ENCODE peak calls at places on chromosome 18, in seven cellular contexts. B is neural progenitor cell; W is mammary epithelial cell; G is fibroblast of lung; M is upper lobe of right lung; Y is CD8-positive, alpha-beta T cell; O is psoas muscle. A is an unnamed sample.

GRCh38 chr18:7830468-7830867 is 263.4 kb downstream of the PTPRM start:
- DNase-seq in B (no peak), W (no peak), G (no peak), M (no peak), Y (no peak), O (no peak), A (no peak)

GRCh38 chr18:73684651-73685050 is 463.0 kb downstream of the FBXO15 start:
- DNase-seq in B (no peak), W (peak; percentile 54), G (no peak), M (no peak), Y (no peak), O (no peak), A (no peak)

GRCh38 chr18:80202264-80202998 is 44.9 kb downstream of the PARD6G start:
- DNase-seq in B (no peak), W (no peak), G (no peak), M (no peak), Y (no peak), O (no peak), A (no peak)

GRCh38 chr18:31278609-31279071 is 39.3 kb upstream of the DSG1 start:
- DNase-seq in B (no peak), W (no peak), G (no peak), M (no peak), Y (no peak), O (no peak), A (no peak)

GRCh38 chr18:55907352-55908045 is 319.5 kb upstream of the TCF4 start:
- DNase-seq in B (no peak), W (peak; percentile 22), G (peak; percentile 42), M (no peak), Y (no peak), O (no peak), A (no peak)

GRCh38 chr18:4004176-4004829 is 450.8 kb downstream of the DLGAP1 start:
- DNase-seq in B (no peak), W (peak; percentile 67), G (peak; percentile 52), M (no peak), Y (no peak), O (no peak), A (no peak)

GRCh38 chr18:26574958-26575864 is 26.9 kb upstream of the KCTD1 start:
- DNase-seq in B (peak; percentile 66), W (peak; percentile 79), G (peak; percentile 41), M (peak; percentile 80), Y (no peak), O (peak; percentile 36), A (peak; percentile 31)

GRCh38 chr18:46842583-46842982 is 74.7 kb downstream of the PIAS2 start:
- DNase-seq in B (no peak), W (no peak), G (no peak), M (no peak), Y (no peak), O (no peak), A (no peak)

GRCh38 chr18:47175283-47175894 is 775 bp downstream of the IER3IP1 start:
- DNase-seq in B (peak; percentile 38), W (no peak), G (peak; percentile 5), M (no peak), Y (no peak), O (no peak), A (peak; percentile 37)

GRCh38 chr18:5155907-5156287 is 41.2 kb downstream of the AKAIN1 start:
- DNase-seq in B (no peak), W (no peak), G (no peak), M (no peak), Y (no peak), O (no peak), A (no peak)
- H3K4me1 ChIP-seq in B (peaks cover 5% of the 10 kb centered on the region), W (no peaks in the 10 kb centered on the region), G (no peaks in the 10 kb centered on the region), M (no peaks in the 10 kb centered on the region), Y (peaks cover 37% of the 10 kb centered on the region), O (no peaks in the 10 kb centered on the region), A (no peaks in the 10 kb centered on the region)

DNA sequence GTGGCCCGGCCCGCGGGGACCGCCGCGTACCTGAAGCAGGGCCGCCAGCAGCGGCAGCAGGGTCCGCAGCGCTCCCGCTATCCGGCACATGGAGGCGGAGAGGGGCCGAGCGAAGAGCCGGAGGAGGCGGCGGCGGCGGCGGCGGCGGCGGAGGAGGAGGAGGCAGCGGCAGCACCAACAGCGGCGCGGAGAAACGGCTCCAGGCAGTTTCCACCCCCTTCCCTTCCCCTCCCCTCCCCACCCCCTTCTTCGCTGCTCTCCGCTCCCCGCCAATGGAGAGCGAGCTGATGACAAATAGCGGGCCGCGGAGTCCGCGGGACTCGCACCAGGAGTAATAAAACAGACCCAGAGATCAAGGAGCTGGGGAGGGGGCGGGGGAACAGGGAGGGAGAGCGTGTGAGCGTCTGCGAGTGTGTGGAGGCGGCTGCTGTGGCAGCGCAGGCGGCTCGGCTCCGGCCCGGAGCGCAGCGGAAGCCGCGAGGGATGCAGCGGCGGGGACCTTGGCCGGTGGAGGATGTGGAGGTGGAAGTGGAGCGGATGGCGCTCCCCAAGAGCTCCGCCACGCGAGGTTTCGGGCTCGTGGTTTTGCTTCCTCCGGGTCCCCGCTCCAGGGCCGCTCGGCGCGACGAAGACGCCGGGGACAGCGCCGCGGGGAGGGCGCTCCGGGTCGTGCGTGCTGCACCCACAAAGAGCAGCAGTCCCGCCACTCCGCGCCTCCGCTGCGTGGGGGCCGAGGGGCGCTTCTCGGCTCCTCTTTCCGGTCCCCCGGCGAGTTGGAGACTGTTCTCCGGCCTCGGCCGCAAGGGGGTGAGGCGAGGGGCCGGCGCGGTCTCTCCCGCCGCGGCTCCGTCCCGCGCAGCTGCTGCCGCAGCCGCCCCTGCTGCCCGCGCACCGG is at the start of gene CDH2:
- DNase-seq in B (peak; percentile 95), W (peak; percentile 59), G (peak; percentile 71), M (peak; percentile 66), Y (no peak), O (peak; percentile 37), A (no peak)
- H3K4me3 ChIP-seq in B (peak within 1 kb of the TSS; percentile 94), W (peak within 1 kb of the TSS; percentile 33), G (peak within 1 kb of the TSS; percentile 63), M (peak within 1 kb of the TSS; percentile 47), Y (no peak within 1 kb of the TSS), O (peak within 1 kb of the TSS; percentile 71), A (peak within 1 kb of the TSS; percentile 9)

GRCh38 chr18:75219684-75220083 is 9.1 kb downstream of the TSHZ1 start:
- DNase-seq in B (no peak), W (no peak), G (no peak), M (no peak), Y (no peak), O (no peak), A (no peak)
- H3K4me1 ChIP-seq in B (no peaks in the 10 kb centered on the region), W (no peaks in the 10 kb centered on the region), G (peaks cover 2% of the 10 kb centered on the region), M (peaks cover 45% of the 10 kb centered on the region), Y (peaks cover 48% of the 10 kb centered on the region), O (peaks cover 92% of the 10 kb centered on the region), A (peaks cover 41% of the 10 kb centered on the region)

GRCh38 chr18:22176282-22176621 is 6.9 kb downstream of the GATA6 start:
- DNase-seq in B (no peak), W (no peak), G (no peak), M (no peak), Y (no peak), O (no peak), A (no peak)
- H3K4me3 ChIP-seq in B (no peak overlapping the region), W (no peak overlapping the region), G (no peak overlapping the region), M (peak overlapping the region; percentile 45), Y (no peak overlapping the region), O (no peak overlapping the region), A (peak overlapping the region; percentile 20)

DNA sequence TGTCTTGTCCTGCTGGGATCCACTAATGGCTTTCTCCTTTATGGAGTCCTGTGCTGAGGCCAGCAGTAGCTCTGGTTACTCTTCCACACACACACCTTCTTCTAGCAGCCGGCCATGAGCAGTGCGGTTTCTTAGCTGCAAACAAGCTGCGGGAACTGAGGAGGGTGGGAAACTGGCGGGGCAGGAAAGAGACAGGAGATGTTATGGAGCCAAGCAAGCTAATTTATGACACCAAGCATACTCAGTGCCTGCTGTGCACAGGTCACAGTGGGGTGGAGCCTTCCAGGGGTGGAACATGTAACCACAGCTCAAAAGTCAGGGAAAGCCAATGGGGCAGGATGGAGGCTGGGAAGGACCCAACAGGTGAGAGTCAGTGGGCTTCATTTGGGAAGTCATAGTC is 180.8 kb downstream of the FAM210A start:
- DNase-seq in B (no peak), W (no peak), G (no peak), M (no peak), Y (no peak), O (no peak), A (no peak)
- H3K4me1 ChIP-seq in B (no peaks in the 10 kb centered on the region), W (no peaks in the 10 kb centered on the region), G (no peaks in the 10 kb centered on the region), M (peaks cover 11% of the 10 kb centered on the region), Y (peaks cover 19% of the 10 kb centered on the region), O (peaks cover 33% of the 10 kb centered on the region), A (peaks cover 22% of the 10 kb centered on the region)

GRCh38 chr18:36830141-36830495 is 1.2 kb downstream of the KIAA1328 start:
- DNase-seq in B (no peak), W (no peak), G (no peak), M (no peak), Y (no peak), O (no peak), A (no peak)
- H3K4me3 ChIP-seq in B (peak overlapping the region; percentile 83), W (peak overlapping the region; percentile 99), G (peak overlapping the region; percentile 59), M (peak overlapping the region; percentile 95), Y (no peak overlapping the region), O (peak overlapping the region; percentile 90), A (no peak overlapping the region)

GRCh38 chr18:12318334-12318697 is 10.3 kb downstream of the TUBB6 start:
- DNase-seq in B (no peak), W (no peak), G (no peak), M (no peak), Y (no peak), O (no peak), A (no peak)
- H3K4me1 ChIP-seq in B (no peaks in the 10 kb centered on the region), W (peaks cover 16% of the 10 kb centered on the region), G (peaks cover 12% of the 10 kb centered on the region), M (peaks cover 20% of the 10 kb centered on the region), Y (no peaks in the 10 kb centered on the region), O (peaks cover 3% of the 10 kb centered on the region), A (peaks cover 38% of the 10 kb centered on the region)

DNA sequence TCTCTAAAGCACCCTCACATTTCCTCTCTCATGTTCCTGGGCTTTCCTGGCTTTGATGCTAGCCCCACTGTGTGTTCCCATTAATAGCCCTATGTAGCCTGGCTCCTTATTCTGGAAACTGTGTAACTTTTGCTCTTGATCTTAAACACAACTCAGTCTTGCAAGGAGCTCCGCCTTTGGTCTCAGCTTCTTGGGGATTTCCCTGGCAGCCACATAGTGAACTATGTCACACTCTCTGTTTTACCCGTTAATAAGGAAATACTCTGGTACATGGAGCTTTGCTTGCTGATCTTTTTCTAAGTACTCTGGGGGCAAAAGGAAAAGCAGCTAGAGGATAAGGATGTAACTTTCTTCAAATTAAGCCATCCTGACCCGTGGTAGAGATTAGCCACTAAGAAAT is 259.3 kb downstream of the NEDD4L start:
- DNase-seq in B (no peak), W (no peak), G (no peak), M (no peak), Y (no peak), O (no peak), A (no peak)
- H3K4me3 ChIP-seq in B (no peak overlapping the region), W (no peak overlapping the region), G (no peak overlapping the region), M (no peak overlapping the region), Y (no peak overlapping the region), O (no peak overlapping the region), A (no peak overlapping the region)